ENCODE peak calls at places on chromosomes 5 and 9, in six cellular contexts. O, U, P, Z, J and A are unnamed samples.

GRCh38 chr5:45262061-45262590 is 434.1 kb downstream of the HCN1 start:
- DNase-seq in O (peak), U (no peak), P (no peak), Z (no peak), J (no peak), A (no peak)

GRCh38 chr5:148523139-148523538 is 131.2 kb downstream of the HTR4 start:
- DNase-seq in O (no peak), U (no peak), P (no peak), Z (no peak), J (no peak), A (no peak)

GRCh38 chr5:5643481-5643880 is 221.0 kb downstream of the ICE1 start:
- DNase-seq in O (no peak), U (no peak), P (no peak), Z (no peak), J (no peak), A (no peak)

GRCh38 chr5:80961376-80962281 is 1.5 kb downstream of the RASGRF2 start:
- DNase-seq in O (no peak), U (no peak), P (no peak), Z (peak), J (no peak), A (no peak)

GRCh38 chr5:57476743-57477142 is 5.9 kb downstream of the ACTBL2 start:
- DNase-seq in O (no peak), U (no peak), P (no peak), Z (no peak), J (no peak), A (no peak)

GRCh38 chr9:95100071-95100627 is 217.4 kb downstream of the FANCC start:
- DNase-seq in O (no peak), U (no peak), P (no peak), Z (no peak), J (no peak), A (no peak)

GRCh38 chr5:55533806-55534435 is 843 bp downstream of the PLPP1 start:
- DNase-seq in O (peak), U (no peak), P (no peak), Z (no peak), J (no peak), A (peak)

GRCh38 chr5:172035039-172035438 is 28.6 kb upstream of the FBXW11 start:
- DNase-seq in O (no peak), U (no peak), P (no peak), Z (no peak), J (no peak), A (no peak)

GRCh38 chr5:94791787-94792186 is 173.3 kb downstream of the SLF1 start:
- DNase-seq in O (no peak), U (no peak), P (no peak), Z (no peak), J (no peak), A (no peak)

GRCh38 chr9:10706788-10707187 is 94.0 kb upstream of the PTPRD start:
- DNase-seq in O (no peak), U (no peak), P (no peak), Z (no peak), J (no peak), A (no peak)

GRCh38 chr9:93265301-93265971 is 81.5 kb downstream of the WNK2 start:
- DNase-seq in O (no peak), U (no peak), P (no peak), Z (no peak), J (no peak), A (no peak)